ENCODE peak calls at places on chromosomes 13 and 19, in seven cellular contexts. Z, R, N, L, T, K and A are unnamed samples.

GRCh38 chr19:5553892-5554291 is 13.9 kb downstream of the TINCR start:
- DNase-seq in T (no peak), Z (no peak), K (no peak), N (no peak), L (no peak), R (no peak), A (no peak)

GRCh38 chr13:40120781-40121180 is 465.3 kb downstream of the COG6 start:
- DNase-seq in Z (no peak), K (no peak), N (no peak), T (no peak), L (no peak), R (no peak), A (no peak)

GRCh38 chr19:9847087-9847671 is 12.1 kb downstream of the PIN1 start:
- DNase-seq in K (peak), N (peak), Z (peak), R (no peak), T (peak), L (no peak), A (peak)

GRCh38 chr19:4124638-4125037 is 716 bp upstream of the MAP2K2 start:
- DNase-seq in N (no peak), L (no peak), R (no peak), Z (peak), T (no peak), K (no peak), A (no peak)

GRCh38 chr13:86856996-86857395 is 814.2 kb upstream of the SLITRK5 start:
- DNase-seq in T (no peak), L (no peak), Z (no peak), R (no peak), K (no peak), N (no peak), A (no peak)

GRCh38 chr13:44331912-44332840 is 41.4 kb upstream of the SERP2 start:
- DNase-seq in L (no peak), K (no peak), R (no peak), T (peak), N (peak), Z (no peak), A (peak)

GRCh38 chr13:37360556-37360955 is 238.0 kb downstream of the POSTN start:
- DNase-seq in T (peak), K (no peak), N (no peak), Z (no peak), R (no peak), L (no peak), A (no peak)

GRCh38 chr19:55526216-55527196 is 10.4 kb downstream of the SBK2 start:
- DNase-seq in L (peak), N (peak), Z (no peak), R (no peak), K (peak), T (peak), A (no peak)

GRCh38 chr13:50158385-50159165 is 143.3 kb downstream of the KCNRG start:
- DNase-seq in Z (no peak), K (no peak), T (no peak), L (no peak), R (no peak), N (no peak), A (no peak)

GRCh38 chr19:7336321-7336973 is 12.3 kb upstream of the ARHGEF18 start:
- DNase-seq in K (no peak), L (no peak), N (no peak), R (no peak), T (no peak), Z (no peak), A (no peak)

DNA sequence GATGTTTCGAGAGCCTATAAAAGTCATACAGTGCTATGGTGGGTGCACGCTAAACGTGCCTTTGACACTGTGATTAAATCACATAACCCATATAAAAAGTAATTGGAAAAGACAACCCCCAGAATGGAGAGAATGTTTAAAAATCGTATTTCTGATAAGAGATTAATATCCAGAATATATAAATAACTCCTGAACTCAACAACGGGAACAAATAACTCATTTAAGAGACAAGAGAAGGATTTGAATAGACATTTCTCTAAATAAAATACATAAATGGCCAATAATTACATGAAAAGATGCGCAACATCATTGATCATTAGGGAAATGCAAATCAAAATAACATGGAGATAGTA is 37.0 kb upstream of the IGFL4 start:
- DNase-seq in Z (no peak), T (no peak), N (no peak), R (no peak), L (no peak), K (no peak), A (no peak)
- TF ChIP-seq CTCF in Z (no peak), T (no peak), N (no peak), R (no peak), L (no peak), K (no peak), A (no peak)

DNA sequence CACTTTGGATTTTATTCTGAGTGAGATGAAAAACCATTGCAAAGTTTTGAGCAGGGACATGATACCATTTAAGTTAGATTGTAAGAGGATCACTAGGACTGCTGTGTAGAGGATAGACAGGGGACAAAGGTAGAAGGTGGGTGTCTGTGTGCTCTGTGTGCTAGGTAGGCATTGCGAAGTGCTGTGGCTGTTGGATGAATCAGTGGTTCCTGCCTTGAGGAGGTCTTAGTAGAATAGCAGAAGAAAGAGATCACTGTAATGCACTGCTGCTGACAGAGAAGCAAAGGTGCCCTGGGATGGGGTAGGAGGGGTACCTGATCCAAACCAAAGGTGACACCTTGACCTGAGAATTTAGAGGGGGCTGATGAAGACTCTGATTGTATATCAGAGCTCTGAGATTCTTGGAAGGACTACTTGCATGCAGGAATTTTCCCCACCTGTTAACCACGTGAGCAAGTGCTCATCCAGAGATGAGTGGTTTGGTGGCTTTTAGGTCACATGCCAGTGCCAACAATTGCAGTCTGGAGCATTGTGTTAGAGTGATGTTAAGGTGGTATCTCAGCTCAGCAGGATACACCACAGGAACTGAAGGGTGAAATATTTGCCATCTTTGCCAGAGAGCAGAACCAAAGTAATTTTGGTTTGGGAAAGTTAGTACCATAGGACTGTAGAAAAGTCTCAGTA is 10.8 kb downstream of the WASF3 start:
- DNase-seq in Z (no peak), T (no peak), R (no peak), N (no peak), K (no peak), L (no peak), A (no peak)
- TF ChIP-seq CTCF in Z (no peak), T (no peak), R (no peak), N (no peak), K (no peak), L (no peak), A (no peak)

DNA sequence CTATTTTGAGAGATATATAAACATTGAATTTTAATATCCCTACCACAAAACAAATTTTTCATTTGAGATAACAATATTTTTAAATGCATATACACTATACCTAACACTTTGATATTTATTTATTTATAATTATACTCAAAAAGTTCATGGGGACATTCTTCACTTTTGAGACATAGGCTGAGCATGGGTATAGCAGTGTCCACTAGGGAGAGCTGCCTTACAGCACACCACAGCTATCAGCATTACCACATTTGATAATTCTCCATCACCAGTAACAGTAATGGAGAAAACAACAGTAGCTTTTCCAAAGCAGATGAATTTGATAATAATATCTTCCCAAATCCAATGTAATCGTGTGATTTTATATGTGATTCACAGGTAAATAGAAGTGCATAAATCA is 626.1 kb downstream of the DACH1 start:
- DNase-seq in L (no peak), Z (no peak), R (no peak), T (peak), N (no peak), K (no peak), A (no peak)
- TF ChIP-seq CTCF in L (no peak), Z (peak), R (no peak), T (peak), N (no peak), K (no peak), A (no peak)

DNA sequence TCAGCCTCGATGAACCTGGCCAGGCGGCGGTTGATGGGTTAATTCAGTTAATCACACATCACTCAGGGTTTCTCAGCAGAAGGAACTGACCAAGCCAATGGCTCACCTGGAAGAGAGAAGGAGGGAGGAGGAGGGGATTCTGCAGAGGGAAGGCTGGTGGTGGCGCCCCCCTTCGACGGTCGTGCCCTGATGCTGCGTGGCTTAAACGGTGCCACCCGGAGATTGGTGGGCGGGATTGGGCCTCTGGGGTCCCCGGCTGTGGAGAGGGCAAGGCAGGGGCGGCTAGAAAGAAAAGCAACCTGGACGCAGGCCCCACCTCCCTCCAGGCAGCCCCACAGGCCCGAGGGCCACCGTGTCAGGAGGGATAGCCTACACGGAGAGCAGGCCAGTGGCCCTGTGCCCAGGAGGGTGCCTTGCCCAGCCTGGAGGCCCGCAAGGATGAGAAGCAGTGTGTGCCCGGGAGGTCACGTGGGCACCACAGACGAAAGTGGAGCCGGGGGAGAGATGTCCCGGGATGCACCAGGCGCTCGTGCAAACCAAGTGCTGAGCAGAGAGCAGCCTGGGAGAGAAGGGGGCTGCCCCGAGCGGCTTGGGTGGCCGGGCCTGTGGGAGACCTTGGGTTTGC is 16.0 kb downstream of the CSNK1G2 start:
- DNase-seq in R (peak), K (no peak), Z (peak), N (peak), T (no peak), L (no peak), A (no peak)
- TF ChIP-seq CTCF in R (no peak), K (no peak), Z (peak), N (no peak), T (no peak), L (no peak), A (no peak)

DNA sequence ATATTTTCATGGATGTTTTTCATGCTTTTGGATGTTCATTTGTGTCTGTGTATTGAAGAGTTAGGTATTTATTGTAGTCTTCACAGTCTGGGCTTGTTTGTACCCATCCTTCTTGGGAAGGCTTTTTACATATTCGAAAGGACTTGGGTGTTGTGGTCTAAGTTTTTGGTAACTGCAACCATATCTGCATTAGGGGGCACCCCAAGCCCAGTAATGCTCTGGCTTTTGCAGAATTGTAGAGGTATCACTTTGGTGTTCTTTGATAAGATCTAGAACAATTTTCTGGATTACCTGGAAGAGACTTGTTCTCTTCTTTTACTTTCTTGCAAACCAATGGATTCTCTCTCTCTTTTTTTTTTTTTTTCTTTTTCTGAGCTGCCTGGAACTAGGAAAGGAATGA is 581.3 kb downstream of the DACH1 start:
- DNase-seq in L (no peak), K (no peak), R (no peak), Z (no peak), T (no peak), N (no peak), A (no peak)
- TF ChIP-seq CTCF in L (peak), K (no peak), R (no peak), Z (peak), T (no peak), N (no peak), A (no peak)